ENCODE peak calls at places on chromosomes 4 and X, in four cellular contexts. S is fibroblast of mammary gland, M is left ventricle myocardium inferior, P is HS-5. O is an unnamed sample.

GRCh38 chrX:139192386-139192961 is 338.1 kb upstream of the F9 start:
- DNase-seq in S (no peak), M (no peak), P (no peak), O (no peak)

GRCh38 chr4:2262944-2263250 is 988 bp upstream of the MXD4 start:
- DNase-seq in S (no peak), M (no peak), P (no peak), O (no peak)

GRCh38 chr4:98150092-98150761 is 7.0 kb upstream of the STPG2 start:
- DNase-seq in S (peak; percentile 28), M (no peak), P (no peak), O (peak; percentile 17)

GRCh38 chr4:102168580-102168979 is 176.7 kb downstream of the SLC39A8 start:
- DNase-seq in S (no peak), M (no peak), P (no peak), O (no peak)

GRCh38 chr4:174764105-174764729 is 64.8 kb downstream of the GLRA3 start:
- DNase-seq in S (peak; percentile 59), M (no peak), P (peak; percentile 32), O (peak; percentile 54)

GRCh38 chr4:166252487-166253402 is 379.7 kb downstream of the TLL1 start:
- DNase-seq in S (peak; percentile 24), M (no peak), P (peak; percentile 6), O (peak; percentile 36)

GRCh38 chr4:56575820-56576429 is 70.3 kb downstream of the ARL9 start:
- DNase-seq in S (peak; percentile 64), M (no peak), P (peak; percentile 9), O (peak; percentile 52)

GRCh38 chr4:140861359-140862181 is 105.4 kb upstream of the TBC1D9 start:
- DNase-seq in S (peak; percentile 87), M (no peak), P (peak; percentile 56), O (peak; percentile 76)

GRCh38 chr4:110344165-110344564 is 131.8 kb upstream of the ENPEP start:
- DNase-seq in S (peak; percentile 2), M (no peak), P (no peak), O (no peak)

GRCh38 chr4:55183926-55184599 is 58.7 kb upstream of the KDR start:
- DNase-seq in S (peak; percentile 98), M (no peak), P (peak; percentile 89), O (peak; percentile 96)

O was measured in bronchial epithelial cell.